ENCODE peak calls at places on chromosomes 3 and 15, in seven cellular contexts. I is PC-9, C is mucosa of descending colon, F is GM12865, J is omental fat pad, K is NB4, P is Calu3. R is an unnamed sample.

GRCh38 chr3:23685484-23686258 is 120.1 kb upstream of the UBE2E1 start:
- DNase-seq in J (peak; percentile 90), C (peak; percentile 67), I (peak; percentile 91), P (peak; percentile 86), K (peak; percentile 49), F (peak; percentile 41), R (peak; percentile 16)

GRCh38 chr3:64763980-64764379 is 76.2 kb upstream of the ADAMTS9 start:
- DNase-seq in C (no peak), I (no peak), F (no peak), K (no peak), J (no peak), P (no peak), R (no peak)

GRCh38 chr15:84812842-84813241 is 4.3 kb upstream of the ALPK3 start:
- DNase-seq in P (no peak), K (no peak), F (no peak), I (no peak), C (no peak), J (no peak), R (no peak)

GRCh38 chr15:84926491-84927220 is 42.2 kb downstream of the SLC28A1 start:
- DNase-seq in I (no peak), K (no peak), P (no peak), J (no peak), F (no peak), C (no peak), R (no peak)

GRCh38 chr3:58306662-58307286 is 454 bp downstream of the HTD2 start:
- DNase-seq in P (peak; percentile 26), F (peak; percentile 58), K (peak; percentile 41), C (peak; percentile 66), J (no peak), I (peak; percentile 34), R (peak; percentile 49)

GRCh38 chr15:38991126-38991525 is 426.5 kb upstream of the RASGRP1 start:
- DNase-seq in F (no peak), K (peak; percentile 11), C (no peak), I (no peak), P (no peak), J (no peak), R (no peak)

GRCh38 chr3:58120075-58120812 is 90.5 kb downstream of the DNASE1L3 start:
- DNase-seq in F (no peak), C (no peak), J (no peak), I (no peak), K (peak; percentile 13), P (no peak), R (no peak)

GRCh38 chr15:90913398-90913944 is 10.4 kb downstream of the MAN2A2 start:
- DNase-seq in J (no peak), I (no peak), P (no peak), K (no peak), C (peak; percentile 16), F (no peak), R (no peak)

GRCh38 chr15:63146684-63147083 is 10.6 kb downstream of the RPS27L start:
- DNase-seq in P (no peak), C (no peak), F (no peak), J (no peak), I (no peak), K (peak; percentile 13), R (no peak)
- TF ChIP-seq CTCF in P (no peak), C (no peak), F (no peak), J (no peak), I (no peak), K (no peak), R (no peak)

GRCh38 chr3:69193749-69194148 is 71.4 kb upstream of the LMOD3 start:
- DNase-seq in F (no peak), J (no peak), I (no peak), K (no peak), C (no peak), P (no peak), R (no peak)
- TF ChIP-seq CTCF in F (no peak), J (no peak), I (no peak), K (no peak), C (no peak), P (no peak), R (no peak)

GRCh38 chr15:51163843-51164242 is 69.1 kb upstream of the TNFAIP8L3 start:
- DNase-seq in J (no peak), K (peak; percentile 45), I (no peak), C (no peak), F (no peak), P (no peak), R (no peak)
- TF ChIP-seq CTCF in J (no peak), K (peak; percentile 18), I (no peak), C (no peak), F (no peak), P (no peak), R (no peak)

DNA sequence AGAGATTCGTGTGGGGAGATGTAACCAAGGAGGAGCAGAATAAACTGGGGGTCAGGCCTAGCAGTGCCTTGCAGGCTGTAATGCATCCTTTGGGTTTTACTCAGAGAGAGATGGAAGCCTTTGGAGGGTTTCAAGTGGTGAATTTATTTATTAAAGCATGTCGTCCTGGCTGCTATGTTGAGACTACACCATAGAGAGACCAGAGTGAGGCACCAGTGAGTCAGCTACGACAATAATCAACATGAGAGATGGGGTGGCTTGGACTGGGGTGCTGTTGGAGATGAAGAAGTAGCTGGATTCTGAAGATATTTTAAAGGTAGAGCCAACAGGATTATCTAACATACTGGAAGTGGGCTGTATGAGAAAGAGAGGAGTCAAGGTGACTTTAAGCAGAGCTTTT is 335.3 kb upstream of the ARHGEF26 start:
- DNase-seq in C (no peak), I (no peak), F (peak; percentile 9), J (no peak), K (no peak), P (no peak), R (no peak)
- TF ChIP-seq CTCF in C (no peak), I (no peak), F (peak; percentile 6), J (no peak), K (no peak), P (no peak), R (no peak)

GRCh38 chr3:66195347-66195783 is 25.4 kb upstream of the SLC25A26 start:
- DNase-seq in F (peak; percentile 55), C (peak; percentile 47), J (no peak), K (no peak), P (peak; percentile 77), I (peak; percentile 55), R (peak; percentile 32)
- TF ChIP-seq CTCF in F (no peak), C (no peak), J (no peak), K (no peak), P (no peak), I (no peak), R (no peak)

R was measured in activated CD8-positive, alpha-beta T cell treated with anti-CD3 and anti-CD28 coated beads for 36 hours.